ENCODE peak calls at places on chromosome 3, in seven cellular contexts. One of them, this sample, is unnamed.

GRCh38 chr3:38837358-38837757 is 21.3 kb upstream of the SCN10A start:
- DNase-seq in glutamatergic neuron: no peak
- DNase-seq in type B pancreatic cell: no peak
- DNase-seq in upper lobe of right lung: no peak
- DNase-seq in neural crest cell: no peak
- DNase-seq in endothelial cell: no peak
- DNase-seq in GM23338: peak
- DNase-seq in this sample: no peak

GRCh38 chr3:5126586-5126985 is 4.5 kb downstream of the ARL8B start:
- DNase-seq in glutamatergic neuron: no peak
- DNase-seq in type B pancreatic cell: no peak
- DNase-seq in upper lobe of right lung: no peak
- DNase-seq in neural crest cell: no peak
- DNase-seq in endothelial cell: no peak
- DNase-seq in GM23338: no peak
- DNase-seq in this sample: no peak

GRCh38 chr3:177179281-177180067 is 17.8 kb downstream of the TBL1XR1 start:
- DNase-seq in glutamatergic neuron: no peak
- DNase-seq in type B pancreatic cell: no peak
- DNase-seq in upper lobe of right lung: no peak
- DNase-seq in neural crest cell: no peak
- DNase-seq in endothelial cell: no peak
- DNase-seq in GM23338: no peak
- DNase-seq in this sample: no peak

GRCh38 chr3:107684431-107684925 is 161.7 kb downstream of the BBX start:
- DNase-seq in glutamatergic neuron: no peak
- DNase-seq in type B pancreatic cell: no peak
- DNase-seq in upper lobe of right lung: no peak
- DNase-seq in neural crest cell: no peak
- DNase-seq in endothelial cell: no peak
- DNase-seq in GM23338: peak
- DNase-seq in this sample: no peak

GRCh38 chr3:152159328-152159727 is 109.4 kb upstream of the MBNL1 start:
- DNase-seq in glutamatergic neuron: no peak
- DNase-seq in type B pancreatic cell: no peak
- DNase-seq in upper lobe of right lung: no peak
- DNase-seq in neural crest cell: no peak
- DNase-seq in endothelial cell: no peak
- DNase-seq in GM23338: no peak
- DNase-seq in this sample: no peak

GRCh38 chr3:178479446-178479845 is 56.8 kb upstream of the KCNMB2 start:
- DNase-seq in glutamatergic neuron: no peak
- DNase-seq in type B pancreatic cell: no peak
- DNase-seq in upper lobe of right lung: no peak
- DNase-seq in neural crest cell: no peak
- DNase-seq in endothelial cell: no peak
- DNase-seq in GM23338: no peak
- DNase-seq in this sample: no peak

GRCh38 chr3:153649286-153649839 is 471.8 kb upstream of the ARHGEF26 start:
- DNase-seq in glutamatergic neuron: no peak
- DNase-seq in type B pancreatic cell: no peak
- DNase-seq in upper lobe of right lung: no peak
- DNase-seq in neural crest cell: no peak
- DNase-seq in endothelial cell: no peak
- DNase-seq in GM23338: no peak
- DNase-seq in this sample: no peak

GRCh38 chr3:150759947-150760346 is 3.0 kb downstream of the SIAH2 start:
- DNase-seq in glutamatergic neuron: no peak
- DNase-seq in type B pancreatic cell: no peak
- DNase-seq in upper lobe of right lung: no peak
- DNase-seq in neural crest cell: no peak
- DNase-seq in endothelial cell: no peak
- DNase-seq in GM23338: no peak
- DNase-seq in this sample: no peak

GRCh38 chr3:141275511-141275910 is 43.9 kb downstream of the PXYLP1 start:
- DNase-seq in glutamatergic neuron: no peak
- DNase-seq in type B pancreatic cell: no peak
- DNase-seq in upper lobe of right lung: no peak
- DNase-seq in neural crest cell: no peak
- DNase-seq in endothelial cell: no peak
- DNase-seq in GM23338: no peak
- DNase-seq in this sample: no peak

GRCh38 chr3:168498194-168498593 is 402.5 kb upstream of the GOLIM4 start:
- DNase-seq in glutamatergic neuron: no peak
- DNase-seq in type B pancreatic cell: no peak
- DNase-seq in upper lobe of right lung: no peak
- DNase-seq in neural crest cell: no peak
- DNase-seq in endothelial cell: no peak
- DNase-seq in GM23338: no peak
- DNase-seq in this sample: no peak

GRCh38 chr3:136639069-136639468 is 113.1 kb downstream of the STAG1 start:
- DNase-seq in glutamatergic neuron: no peak
- DNase-seq in type B pancreatic cell: no peak
- DNase-seq in upper lobe of right lung: no peak
- DNase-seq in neural crest cell: no peak
- DNase-seq in endothelial cell: no peak
- DNase-seq in GM23338: no peak
- DNase-seq in this sample: no peak

GRCh38 chr3:46994801-46995731 is 15.6 kb downstream of the NBEAL2 start:
- DNase-seq in glutamatergic neuron: no peak
- DNase-seq in type B pancreatic cell: no peak
- DNase-seq in upper lobe of right lung: no peak
- DNase-seq in neural crest cell: no peak
- DNase-seq in endothelial cell: no peak
- DNase-seq in GM23338: no peak
- DNase-seq in this sample: no peak

GRCh38 chr3:149390772-149391212 is 13.3 kb upstream of the TM4SF1 start:
- DNase-seq in glutamatergic neuron: no peak
- DNase-seq in type B pancreatic cell: no peak
- DNase-seq in upper lobe of right lung: no peak
- DNase-seq in neural crest cell: no peak
- DNase-seq in endothelial cell: no peak
- DNase-seq in GM23338: no peak
- DNase-seq in this sample: no peak

GRCh38 chr3:56787784-56788256 is 13.9 kb downstream of the ARHGEF3 start:
- DNase-seq in glutamatergic neuron: no peak
- DNase-seq in type B pancreatic cell: no peak
- DNase-seq in upper lobe of right lung: no peak
- DNase-seq in neural crest cell: no peak
- DNase-seq in endothelial cell: no peak
- DNase-seq in GM23338: no peak
- DNase-seq in this sample: no peak

DNA sequence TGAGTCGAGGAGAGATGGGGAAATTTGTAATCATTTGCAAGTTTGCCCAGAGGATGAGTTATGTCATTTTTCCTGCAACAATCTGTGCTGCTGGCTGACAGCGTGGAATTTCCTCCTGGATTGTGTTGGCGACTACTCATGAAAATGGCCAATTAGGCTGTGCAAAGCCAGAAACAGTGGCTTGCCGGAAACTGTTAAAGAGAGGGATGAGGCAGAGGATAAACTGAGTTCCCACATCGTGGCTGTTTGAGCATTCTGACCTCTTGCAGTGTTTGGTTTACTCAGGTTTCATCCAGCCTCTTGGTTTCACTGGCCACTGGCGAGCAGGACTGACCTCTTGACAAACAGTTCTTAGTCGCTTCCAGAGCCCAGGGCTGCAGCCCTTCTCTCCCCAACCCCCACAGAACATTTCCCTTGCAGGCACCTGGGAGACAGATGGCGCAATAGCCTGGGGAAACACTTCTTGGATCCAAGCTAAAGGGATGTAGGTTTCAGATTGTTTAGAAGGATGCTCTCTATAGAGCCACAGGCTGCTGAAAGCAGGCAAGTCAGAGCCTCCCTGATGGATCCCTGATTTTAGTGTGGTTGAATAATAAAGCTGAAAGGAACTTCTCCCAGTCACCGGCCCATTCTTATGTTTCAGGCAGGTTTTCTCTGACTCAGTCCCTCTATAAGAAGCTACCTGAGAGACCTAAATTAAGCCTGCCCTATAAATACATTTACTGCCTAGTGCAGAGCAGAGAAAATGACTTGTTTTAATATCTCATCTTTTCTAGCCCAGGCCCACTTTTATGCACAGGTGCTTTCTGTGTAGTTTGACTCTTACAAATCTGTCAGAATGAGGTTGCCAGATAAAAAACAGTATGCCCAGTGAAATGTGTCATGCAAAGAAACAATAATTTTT is 92.8 kb upstream of the UBE2E1 start:
- DNase-seq in glutamatergic neuron: peak
- DNase-seq in type B pancreatic cell: no peak
- DNase-seq in upper lobe of right lung: no peak
- DNase-seq in neural crest cell: no peak
- DNase-seq in endothelial cell: peak
- DNase-seq in GM23338: peak
- DNase-seq in this sample: peak
- TF ChIP-seq CTCF in glutamatergic neuron: no peak
- TF ChIP-seq CTCF in type B pancreatic cell: no peak
- TF ChIP-seq CTCF in upper lobe of right lung: no peak
- TF ChIP-seq CTCF in neural crest cell: no peak
- TF ChIP-seq CTCF in endothelial cell: no peak
- TF ChIP-seq CTCF in GM23338: peak
- TF ChIP-seq CTCF in this sample: no peak

GRCh38 chr3:139982404-139982803 is 47.4 kb downstream of the CLSTN2 start:
- DNase-seq in glutamatergic neuron: no peak
- DNase-seq in type B pancreatic cell: no peak
- DNase-seq in upper lobe of right lung: no peak
- DNase-seq in neural crest cell: no peak
- DNase-seq in endothelial cell: no peak
- DNase-seq in GM23338: peak
- DNase-seq in this sample: no peak
- TF ChIP-seq CTCF in glutamatergic neuron: no peak
- TF ChIP-seq CTCF in type B pancreatic cell: peak
- TF ChIP-seq CTCF in upper lobe of right lung: no peak
- TF ChIP-seq CTCF in neural crest cell: peak
- TF ChIP-seq CTCF in endothelial cell: no peak
- TF ChIP-seq CTCF in GM23338: peak
- TF ChIP-seq CTCF in this sample: no peak

GRCh38 chr3:71025010-71025409 is 558.5 kb downstream of the FOXP1 start:
- DNase-seq in glutamatergic neuron: no peak
- DNase-seq in type B pancreatic cell: no peak
- DNase-seq in upper lobe of right lung: no peak
- DNase-seq in neural crest cell: no peak
- DNase-seq in endothelial cell: no peak
- DNase-seq in GM23338: no peak
- DNase-seq in this sample: no peak

GRCh38 chr3:71018794-71019193 is 564.7 kb downstream of the FOXP1 start:
- DNase-seq in glutamatergic neuron: no peak
- DNase-seq in type B pancreatic cell: no peak
- DNase-seq in upper lobe of right lung: no peak
- DNase-seq in neural crest cell: no peak
- DNase-seq in endothelial cell: no peak
- DNase-seq in GM23338: no peak
- DNase-seq in this sample: no peak

GRCh38 chr3:71025516-71025915 is 558.0 kb downstream of the FOXP1 start:
- DNase-seq in glutamatergic neuron: no peak
- DNase-seq in type B pancreatic cell: no peak
- DNase-seq in upper lobe of right lung: no peak
- DNase-seq in neural crest cell: no peak
- DNase-seq in endothelial cell: no peak
- DNase-seq in GM23338: no peak
- DNase-seq in this sample: no peak

GRCh38 chr3:71026634-71027578 is 556.6 kb downstream of the FOXP1 start:
- DNase-seq in glutamatergic neuron: no peak
- DNase-seq in type B pancreatic cell: no peak
- DNase-seq in upper lobe of right lung: no peak
- DNase-seq in neural crest cell: no peak
- DNase-seq in endothelial cell: no peak
- DNase-seq in GM23338: no peak
- DNase-seq in this sample: no peak

DNA sequence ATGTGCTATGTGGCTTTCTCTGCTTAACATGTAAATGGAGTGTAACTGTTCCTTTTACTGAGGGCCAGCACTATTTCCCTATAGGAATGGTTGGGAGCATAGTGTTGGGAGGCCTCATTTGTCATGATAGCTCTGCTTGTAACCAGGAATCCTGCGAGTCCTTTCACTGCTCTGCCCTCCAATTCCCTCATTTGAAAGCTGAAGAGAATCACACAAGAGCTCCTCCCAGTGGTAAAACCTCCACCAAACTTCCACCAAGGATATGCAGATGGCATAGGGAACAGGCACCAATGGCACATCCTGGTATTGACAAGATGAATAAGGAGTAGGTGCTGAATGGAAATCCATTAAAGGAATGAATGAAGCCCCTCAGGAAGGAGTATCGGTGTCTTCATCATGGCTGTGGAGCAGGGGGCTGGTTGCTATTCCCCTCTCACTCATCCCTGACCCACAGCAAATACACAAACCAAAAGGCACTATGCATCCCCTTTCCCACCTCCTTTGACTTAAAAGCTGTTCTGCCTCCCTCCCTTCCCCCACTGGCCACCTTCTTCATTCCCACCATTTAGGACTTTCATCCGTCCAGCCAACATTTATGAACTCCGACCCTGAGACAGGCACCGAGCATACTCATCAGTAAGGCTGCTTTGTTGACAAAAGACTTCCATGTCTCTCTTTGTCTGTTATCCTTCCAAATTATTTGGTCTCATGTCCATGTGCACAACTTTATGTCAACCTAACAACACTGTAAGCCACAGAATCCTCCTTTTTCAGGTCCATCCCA is 560.8 kb downstream of the FOXP1 start:
- DNase-seq in glutamatergic neuron: no peak
- DNase-seq in type B pancreatic cell: no peak
- DNase-seq in upper lobe of right lung: no peak
- DNase-seq in neural crest cell: peak
- DNase-seq in endothelial cell: peak
- DNase-seq in GM23338: peak
- DNase-seq in this sample: no peak
- TF ChIP-seq CTCF in glutamatergic neuron: no peak
- TF ChIP-seq CTCF in type B pancreatic cell: peak
- TF ChIP-seq CTCF in upper lobe of right lung: peak
- TF ChIP-seq CTCF in neural crest cell: peak
- TF ChIP-seq CTCF in endothelial cell: no peak
- TF ChIP-seq CTCF in GM23338: peak
- TF ChIP-seq CTCF in this sample: no peak

DNA sequence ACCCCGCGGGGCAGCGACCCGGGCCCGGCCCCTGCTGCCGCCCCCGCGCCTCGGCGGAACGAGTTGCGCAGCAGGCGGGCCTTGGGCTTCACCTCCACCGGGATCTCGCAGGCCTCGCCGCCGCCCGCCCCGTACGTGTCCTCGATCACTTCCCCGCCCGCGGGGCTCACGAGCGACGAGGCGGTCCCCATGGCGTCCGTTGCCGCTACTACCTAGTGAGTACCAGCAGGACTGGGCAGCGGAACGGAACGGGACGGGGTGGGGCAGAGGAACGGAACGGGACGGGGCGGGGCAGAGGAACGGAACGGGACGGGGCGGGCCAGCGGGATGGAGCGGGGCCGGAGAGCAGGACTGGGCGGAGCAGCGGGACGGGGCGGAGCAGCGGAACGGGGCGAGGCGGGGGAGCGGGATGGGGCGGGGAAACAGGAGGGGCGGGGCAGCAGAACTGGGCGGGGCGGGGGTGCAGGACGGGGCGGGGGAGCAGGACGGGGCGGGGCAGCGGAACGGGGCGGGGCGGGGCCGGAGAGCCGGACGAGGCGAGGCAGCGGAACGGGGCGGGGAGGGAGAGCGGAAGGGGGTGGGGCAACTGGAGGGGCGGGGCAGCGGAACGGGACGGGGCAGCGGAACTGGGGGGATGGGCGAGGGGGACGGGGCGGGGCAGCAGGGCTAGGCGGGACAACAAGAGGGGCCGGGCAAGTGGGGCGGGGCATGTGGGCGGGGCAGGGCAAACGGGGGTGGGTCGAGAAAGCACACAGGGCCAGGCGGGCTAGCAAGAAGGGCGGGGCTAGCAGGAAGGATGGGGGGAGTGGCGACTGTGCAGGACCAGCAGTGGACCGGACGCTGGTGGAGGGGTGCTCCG is at the start of gene NPHP3:
- DNase-seq in glutamatergic neuron: peak
- DNase-seq in type B pancreatic cell: peak
- DNase-seq in upper lobe of right lung: peak
- DNase-seq in neural crest cell: peak
- DNase-seq in endothelial cell: peak
- DNase-seq in GM23338: peak
- DNase-seq in this sample: peak
- TF ChIP-seq CTCF in glutamatergic neuron: no peak
- TF ChIP-seq CTCF in type B pancreatic cell: peak
- TF ChIP-seq CTCF in upper lobe of right lung: no peak
- TF ChIP-seq CTCF in neural crest cell: peak
- TF ChIP-seq CTCF in endothelial cell: peak
- TF ChIP-seq CTCF in GM23338: no peak
- TF ChIP-seq CTCF in this sample: no peak

This sample was measured in left lung.